ENCODE peak calls at places on chromosome 15, in nine cellular contexts. One of them, this sample, is unnamed.

GRCh38 chr15:80317389-80318169 is 65.6 kb upstream of the CTXND1 start:
- DNase-seq in epithelial cell of prostate: peak
- DNase-seq in left lung: peak
- DNase-seq in activated effector memory CD4-positive, alpha-beta T cell treated with anti-CD3 and anti-CD28 coated beads, Interleukin-2, amount 50 U/mL, for 16 hours: no peak
- DNase-seq in Right ventricle myocardium superior: peak
- DNase-seq in stimulated activated effector memory CD8-positive, alpha-beta T cell treated with anti-CD3 and anti-CD28 coated beads, Interleukin-12 subunit alpha, Interleukin-12 subunit beta, amount 100 ng/mL, for 72 hours: no peak
- DNase-seq in AG08396: peak
- DNase-seq in aorta: no peak
- DNase-seq in astrocyte of the cerebellum: peak
- DNase-seq in this sample: no peak

GRCh38 chr15:40150163-40150925 is 10.5 kb upstream of the BUB1B start:
- DNase-seq in Right ventricle myocardium superior: no peak
- DNase-seq in astrocyte of the cerebellum: peak
- DNase-seq in AG08396: peak
- DNase-seq in activated effector memory CD4-positive, alpha-beta T cell treated with anti-CD3 and anti-CD28 coated beads, Interleukin-2, amount 50 U/mL, for 16 hours: no peak
- DNase-seq in stimulated activated effector memory CD8-positive, alpha-beta T cell treated with anti-CD3 and anti-CD28 coated beads, Interleukin-12 subunit alpha, Interleukin-12 subunit beta, amount 100 ng/mL, for 72 hours: no peak
- DNase-seq in left lung: no peak
- DNase-seq in epithelial cell of prostate: peak
- DNase-seq in aorta: no peak
- DNase-seq in this sample: no peak

GRCh38 chr15:92839696-92840095 is 60.4 kb upstream of the CHD2 start:
- DNase-seq in stimulated activated effector memory CD8-positive, alpha-beta T cell treated with anti-CD3 and anti-CD28 coated beads, Interleukin-12 subunit alpha, Interleukin-12 subunit beta, amount 100 ng/mL, for 72 hours: no peak
- DNase-seq in left lung: no peak
- DNase-seq in AG08396: no peak
- DNase-seq in aorta: no peak
- DNase-seq in astrocyte of the cerebellum: no peak
- DNase-seq in activated effector memory CD4-positive, alpha-beta T cell treated with anti-CD3 and anti-CD28 coated beads, Interleukin-2, amount 50 U/mL, for 16 hours: no peak
- DNase-seq in Right ventricle myocardium superior: no peak
- DNase-seq in epithelial cell of prostate: no peak
- DNase-seq in this sample: no peak

GRCh38 chr15:55515991-55516776 is 8.2 kb upstream of the DNAAF4 start:
- DNase-seq in Right ventricle myocardium superior: no peak
- DNase-seq in stimulated activated effector memory CD8-positive, alpha-beta T cell treated with anti-CD3 and anti-CD28 coated beads, Interleukin-12 subunit alpha, Interleukin-12 subunit beta, amount 100 ng/mL, for 72 hours: no peak
- DNase-seq in activated effector memory CD4-positive, alpha-beta T cell treated with anti-CD3 and anti-CD28 coated beads, Interleukin-2, amount 50 U/mL, for 16 hours: no peak
- DNase-seq in aorta: no peak
- DNase-seq in left lung: no peak
- DNase-seq in astrocyte of the cerebellum: no peak
- DNase-seq in AG08396: no peak
- DNase-seq in epithelial cell of prostate: no peak
- DNase-seq in this sample: no peak

GRCh38 chr15:60086676-60087446 is 82.8 kb downstream of the FOXB1 start:
- DNase-seq in Right ventricle myocardium superior: no peak
- DNase-seq in epithelial cell of prostate: no peak
- DNase-seq in left lung: no peak
- DNase-seq in stimulated activated effector memory CD8-positive, alpha-beta T cell treated with anti-CD3 and anti-CD28 coated beads, Interleukin-12 subunit alpha, Interleukin-12 subunit beta, amount 100 ng/mL, for 72 hours: no peak
- DNase-seq in AG08396: no peak
- DNase-seq in activated effector memory CD4-positive, alpha-beta T cell treated with anti-CD3 and anti-CD28 coated beads, Interleukin-2, amount 50 U/mL, for 16 hours: no peak
- DNase-seq in astrocyte of the cerebellum: no peak
- DNase-seq in aorta: no peak
- DNase-seq in this sample: no peak

GRCh38 chr15:27679621-27680521 is 419.2 kb downstream of the OCA2 start:
- DNase-seq in left lung: no peak
- DNase-seq in epithelial cell of prostate: no peak
- DNase-seq in aorta: no peak
- DNase-seq in activated effector memory CD4-positive, alpha-beta T cell treated with anti-CD3 and anti-CD28 coated beads, Interleukin-2, amount 50 U/mL, for 16 hours: no peak
- DNase-seq in AG08396: no peak
- DNase-seq in astrocyte of the cerebellum: no peak
- DNase-seq in stimulated activated effector memory CD8-positive, alpha-beta T cell treated with anti-CD3 and anti-CD28 coated beads, Interleukin-12 subunit alpha, Interleukin-12 subunit beta, amount 100 ng/mL, for 72 hours: no peak
- DNase-seq in Right ventricle myocardium superior: no peak
- DNase-seq in this sample: no peak

GRCh38 chr15:40307421-40308165 is at the start of gene PLCB2:
- DNase-seq in astrocyte of the cerebellum: no peak
- DNase-seq in AG08396: no peak
- DNase-seq in left lung: peak
- DNase-seq in activated effector memory CD4-positive, alpha-beta T cell treated with anti-CD3 and anti-CD28 coated beads, Interleukin-2, amount 50 U/mL, for 16 hours: peak
- DNase-seq in stimulated activated effector memory CD8-positive, alpha-beta T cell treated with anti-CD3 and anti-CD28 coated beads, Interleukin-12 subunit alpha, Interleukin-12 subunit beta, amount 100 ng/mL, for 72 hours: peak
- DNase-seq in aorta: peak
- DNase-seq in epithelial cell of prostate: no peak
- DNase-seq in Right ventricle myocardium superior: peak
- DNase-seq in this sample: no peak

GRCh38 chr15:96893159-96893906 is 562.8 kb downstream of the NR2F2 start:
- DNase-seq in epithelial cell of prostate: peak
- DNase-seq in astrocyte of the cerebellum: no peak
- DNase-seq in stimulated activated effector memory CD8-positive, alpha-beta T cell treated with anti-CD3 and anti-CD28 coated beads, Interleukin-12 subunit alpha, Interleukin-12 subunit beta, amount 100 ng/mL, for 72 hours: no peak
- DNase-seq in aorta: no peak
- DNase-seq in left lung: no peak
- DNase-seq in AG08396: peak
- DNase-seq in activated effector memory CD4-positive, alpha-beta T cell treated with anti-CD3 and anti-CD28 coated beads, Interleukin-2, amount 50 U/mL, for 16 hours: no peak
- DNase-seq in Right ventricle myocardium superior: no peak
- DNase-seq in this sample: peak

GRCh38 chr15:59296181-59296617 is 76.5 kb downstream of the MYO1E start:
- DNase-seq in Right ventricle myocardium superior: no peak
- DNase-seq in stimulated activated effector memory CD8-positive, alpha-beta T cell treated with anti-CD3 and anti-CD28 coated beads, Interleukin-12 subunit alpha, Interleukin-12 subunit beta, amount 100 ng/mL, for 72 hours: no peak
- DNase-seq in activated effector memory CD4-positive, alpha-beta T cell treated with anti-CD3 and anti-CD28 coated beads, Interleukin-2, amount 50 U/mL, for 16 hours: no peak
- DNase-seq in left lung: no peak
- DNase-seq in AG08396: peak
- DNase-seq in epithelial cell of prostate: no peak
- DNase-seq in aorta: no peak
- DNase-seq in astrocyte of the cerebellum: peak
- DNase-seq in this sample: no peak

GRCh38 chr15:38144921-38145320 is 107.7 kb upstream of the SPRED1 start:
- DNase-seq in Right ventricle myocardium superior: no peak
- DNase-seq in aorta: no peak
- DNase-seq in stimulated activated effector memory CD8-positive, alpha-beta T cell treated with anti-CD3 and anti-CD28 coated beads, Interleukin-12 subunit alpha, Interleukin-12 subunit beta, amount 100 ng/mL, for 72 hours: no peak
- DNase-seq in AG08396: no peak
- DNase-seq in epithelial cell of prostate: no peak
- DNase-seq in astrocyte of the cerebellum: no peak
- DNase-seq in activated effector memory CD4-positive, alpha-beta T cell treated with anti-CD3 and anti-CD28 coated beads, Interleukin-2, amount 50 U/mL, for 16 hours: no peak
- DNase-seq in left lung: no peak
- DNase-seq in this sample: no peak

GRCh38 chr15:74242296-74242929 is 6.3 kb downstream of the CCDC33 start:
- DNase-seq in Right ventricle myocardium superior: peak
- DNase-seq in astrocyte of the cerebellum: no peak
- DNase-seq in activated effector memory CD4-positive, alpha-beta T cell treated with anti-CD3 and anti-CD28 coated beads, Interleukin-2, amount 50 U/mL, for 16 hours: no peak
- DNase-seq in left lung: no peak
- DNase-seq in stimulated activated effector memory CD8-positive, alpha-beta T cell treated with anti-CD3 and anti-CD28 coated beads, Interleukin-12 subunit alpha, Interleukin-12 subunit beta, amount 100 ng/mL, for 72 hours: no peak
- DNase-seq in AG08396: peak
- DNase-seq in epithelial cell of prostate: no peak
- DNase-seq in aorta: peak
- DNase-seq in this sample: no peak

GRCh38 chr15:50163719-50164410 is 18.1 kb upstream of the SLC27A2 start:
- DNase-seq in stimulated activated effector memory CD8-positive, alpha-beta T cell treated with anti-CD3 and anti-CD28 coated beads, Interleukin-12 subunit alpha, Interleukin-12 subunit beta, amount 100 ng/mL, for 72 hours: no peak
- DNase-seq in astrocyte of the cerebellum: no peak
- DNase-seq in Right ventricle myocardium superior: no peak
- DNase-seq in activated effector memory CD4-positive, alpha-beta T cell treated with anti-CD3 and anti-CD28 coated beads, Interleukin-2, amount 50 U/mL, for 16 hours: no peak
- DNase-seq in epithelial cell of prostate: no peak
- DNase-seq in aorta: no peak
- DNase-seq in AG08396: no peak
- DNase-seq in left lung: no peak
- DNase-seq in this sample: no peak

GRCh38 chr15:61871926-61872522 is 188.2 kb downstream of the VPS13C start:
- DNase-seq in AG08396: no peak
- DNase-seq in activated effector memory CD4-positive, alpha-beta T cell treated with anti-CD3 and anti-CD28 coated beads, Interleukin-2, amount 50 U/mL, for 16 hours: no peak
- DNase-seq in aorta: no peak
- DNase-seq in Right ventricle myocardium superior: no peak
- DNase-seq in left lung: no peak
- DNase-seq in astrocyte of the cerebellum: no peak
- DNase-seq in stimulated activated effector memory CD8-positive, alpha-beta T cell treated with anti-CD3 and anti-CD28 coated beads, Interleukin-12 subunit alpha, Interleukin-12 subunit beta, amount 100 ng/mL, for 72 hours: no peak
- DNase-seq in epithelial cell of prostate: no peak
- DNase-seq in this sample: no peak

GRCh38 chr15:27059610-27060202 is 88.7 kb downstream of the GABRG3 start:
- DNase-seq in activated effector memory CD4-positive, alpha-beta T cell treated with anti-CD3 and anti-CD28 coated beads, Interleukin-2, amount 50 U/mL, for 16 hours: no peak
- DNase-seq in stimulated activated effector memory CD8-positive, alpha-beta T cell treated with anti-CD3 and anti-CD28 coated beads, Interleukin-12 subunit alpha, Interleukin-12 subunit beta, amount 100 ng/mL, for 72 hours: peak
- DNase-seq in AG08396: peak
- DNase-seq in left lung: no peak
- DNase-seq in epithelial cell of prostate: no peak
- DNase-seq in aorta: no peak
- DNase-seq in astrocyte of the cerebellum: peak
- DNase-seq in Right ventricle myocardium superior: no peak
- DNase-seq in this sample: peak

GRCh38 chr15:78739996-78740903 is 71.0 kb downstream of the ADAMTS7 start:
- DNase-seq in activated effector memory CD4-positive, alpha-beta T cell treated with anti-CD3 and anti-CD28 coated beads, Interleukin-2, amount 50 U/mL, for 16 hours: peak
- DNase-seq in aorta: peak
- DNase-seq in stimulated activated effector memory CD8-positive, alpha-beta T cell treated with anti-CD3 and anti-CD28 coated beads, Interleukin-12 subunit alpha, Interleukin-12 subunit beta, amount 100 ng/mL, for 72 hours: peak
- DNase-seq in astrocyte of the cerebellum: no peak
- DNase-seq in left lung: peak
- DNase-seq in AG08396: no peak
- DNase-seq in epithelial cell of prostate: no peak
- DNase-seq in Right ventricle myocardium superior: no peak
- DNase-seq in this sample: no peak

GRCh38 chr15:68441045-68441743 is 9.2 kb upstream of the ITGA11 start:
- DNase-seq in stimulated activated effector memory CD8-positive, alpha-beta T cell treated with anti-CD3 and anti-CD28 coated beads, Interleukin-12 subunit alpha, Interleukin-12 subunit beta, amount 100 ng/mL, for 72 hours: no peak
- DNase-seq in epithelial cell of prostate: no peak
- DNase-seq in AG08396: no peak
- DNase-seq in astrocyte of the cerebellum: no peak
- DNase-seq in left lung: no peak
- DNase-seq in activated effector memory CD4-positive, alpha-beta T cell treated with anti-CD3 and anti-CD28 coated beads, Interleukin-2, amount 50 U/mL, for 16 hours: no peak
- DNase-seq in Right ventricle myocardium superior: no peak
- DNase-seq in aorta: no peak
- DNase-seq in this sample: no peak

GRCh38 chr15:33279613-33280205 is 31.1 kb upstream of the RYR3 start:
- DNase-seq in activated effector memory CD4-positive, alpha-beta T cell treated with anti-CD3 and anti-CD28 coated beads, Interleukin-2, amount 50 U/mL, for 16 hours: no peak
- DNase-seq in stimulated activated effector memory CD8-positive, alpha-beta T cell treated with anti-CD3 and anti-CD28 coated beads, Interleukin-12 subunit alpha, Interleukin-12 subunit beta, amount 100 ng/mL, for 72 hours: no peak
- DNase-seq in epithelial cell of prostate: peak
- DNase-seq in AG08396: no peak
- DNase-seq in aorta: no peak
- DNase-seq in left lung: no peak
- DNase-seq in Right ventricle myocardium superior: no peak
- DNase-seq in astrocyte of the cerebellum: no peak
- DNase-seq in this sample: no peak

GRCh38 chr15:78761020-78761419 is 50.2 kb downstream of the ADAMTS7 start:
- DNase-seq in activated effector memory CD4-positive, alpha-beta T cell treated with anti-CD3 and anti-CD28 coated beads, Interleukin-2, amount 50 U/mL, for 16 hours: no peak
- DNase-seq in left lung: peak
- DNase-seq in AG08396: no peak
- DNase-seq in stimulated activated effector memory CD8-positive, alpha-beta T cell treated with anti-CD3 and anti-CD28 coated beads, Interleukin-12 subunit alpha, Interleukin-12 subunit beta, amount 100 ng/mL, for 72 hours: no peak
- DNase-seq in epithelial cell of prostate: no peak
- DNase-seq in aorta: peak
- DNase-seq in Right ventricle myocardium superior: no peak
- DNase-seq in astrocyte of the cerebellum: no peak
- DNase-seq in this sample: no peak

GRCh38 chr15:90875549-90875981 is 7.2 kb downstream of the FURIN start:
- DNase-seq in aorta: no peak
- DNase-seq in Right ventricle myocardium superior: no peak
- DNase-seq in activated effector memory CD4-positive, alpha-beta T cell treated with anti-CD3 and anti-CD28 coated beads, Interleukin-2, amount 50 U/mL, for 16 hours: no peak
- DNase-seq in epithelial cell of prostate: no peak
- DNase-seq in AG08396: no peak
- DNase-seq in astrocyte of the cerebellum: no peak
- DNase-seq in left lung: no peak
- DNase-seq in stimulated activated effector memory CD8-positive, alpha-beta T cell treated with anti-CD3 and anti-CD28 coated beads, Interleukin-12 subunit alpha, Interleukin-12 subunit beta, amount 100 ng/mL, for 72 hours: no peak
- DNase-seq in this sample: no peak

GRCh38 chr15:80207887-80208286 is 44.1 kb downstream of the CTXND1 start:
- DNase-seq in aorta: no peak
- DNase-seq in left lung: no peak
- DNase-seq in Right ventricle myocardium superior: no peak
- DNase-seq in activated effector memory CD4-positive, alpha-beta T cell treated with anti-CD3 and anti-CD28 coated beads, Interleukin-2, amount 50 U/mL, for 16 hours: no peak
- DNase-seq in epithelial cell of prostate: no peak
- DNase-seq in astrocyte of the cerebellum: no peak
- DNase-seq in stimulated activated effector memory CD8-positive, alpha-beta T cell treated with anti-CD3 and anti-CD28 coated beads, Interleukin-12 subunit alpha, Interleukin-12 subunit beta, amount 100 ng/mL, for 72 hours: no peak
- DNase-seq in AG08396: no peak
- DNase-seq in this sample: no peak

GRCh38 chr15:42253300-42253699 is 19.7 kb upstream of the GANC start:
- DNase-seq in aorta: no peak
- DNase-seq in Right ventricle myocardium superior: no peak
- DNase-seq in astrocyte of the cerebellum: no peak
- DNase-seq in stimulated activated effector memory CD8-positive, alpha-beta T cell treated with anti-CD3 and anti-CD28 coated beads, Interleukin-12 subunit alpha, Interleukin-12 subunit beta, amount 100 ng/mL, for 72 hours: no peak
- DNase-seq in left lung: no peak
- DNase-seq in AG08396: no peak
- DNase-seq in activated effector memory CD4-positive, alpha-beta T cell treated with anti-CD3 and anti-CD28 coated beads, Interleukin-2, amount 50 U/mL, for 16 hours: no peak
- DNase-seq in epithelial cell of prostate: no peak
- DNase-seq in this sample: no peak

GRCh38 chr15:57218826-57219576 is 157.3 kb upstream of the CGNL1 start:
- DNase-seq in Right ventricle myocardium superior: no peak
- DNase-seq in AG08396: peak
- DNase-seq in left lung: no peak
- DNase-seq in stimulated activated effector memory CD8-positive, alpha-beta T cell treated with anti-CD3 and anti-CD28 coated beads, Interleukin-12 subunit alpha, Interleukin-12 subunit beta, amount 100 ng/mL, for 72 hours: no peak
- DNase-seq in activated effector memory CD4-positive, alpha-beta T cell treated with anti-CD3 and anti-CD28 coated beads, Interleukin-2, amount 50 U/mL, for 16 hours: no peak
- DNase-seq in astrocyte of the cerebellum: peak
- DNase-seq in epithelial cell of prostate: no peak
- DNase-seq in aorta: no peak
- DNase-seq in this sample: no peak

GRCh38 chr15:64753419-64754185 is 21.8 kb downstream of the RBPMS2 start:
- DNase-seq in AG08396: no peak
- DNase-seq in stimulated activated effector memory CD8-positive, alpha-beta T cell treated with anti-CD3 and anti-CD28 coated beads, Interleukin-12 subunit alpha, Interleukin-12 subunit beta, amount 100 ng/mL, for 72 hours: no peak
- DNase-seq in left lung: no peak
- DNase-seq in epithelial cell of prostate: no peak
- DNase-seq in Right ventricle myocardium superior: no peak
- DNase-seq in aorta: no peak
- DNase-seq in astrocyte of the cerebellum: no peak
- DNase-seq in activated effector memory CD4-positive, alpha-beta T cell treated with anti-CD3 and anti-CD28 coated beads, Interleukin-2, amount 50 U/mL, for 16 hours: no peak
- DNase-seq in this sample: no peak

GRCh38 chr15:99057697-99058420 is 47.0 kb upstream of the SYNM start:
- DNase-seq in left lung: no peak
- DNase-seq in activated effector memory CD4-positive, alpha-beta T cell treated with anti-CD3 and anti-CD28 coated beads, Interleukin-2, amount 50 U/mL, for 16 hours: no peak
- DNase-seq in AG08396: no peak
- DNase-seq in Right ventricle myocardium superior: peak
- DNase-seq in astrocyte of the cerebellum: no peak
- DNase-seq in stimulated activated effector memory CD8-positive, alpha-beta T cell treated with anti-CD3 and anti-CD28 coated beads, Interleukin-12 subunit alpha, Interleukin-12 subunit beta, amount 100 ng/mL, for 72 hours: no peak
- DNase-seq in aorta: no peak
- DNase-seq in epithelial cell of prostate: no peak
- DNase-seq in this sample: no peak

GRCh38 chr15:40103124-40103858 is 5.4 kb downstream of the BMF start:
- DNase-seq in Right ventricle myocardium superior: peak
- DNase-seq in epithelial cell of prostate: no peak
- DNase-seq in astrocyte of the cerebellum: no peak
- DNase-seq in aorta: peak
- DNase-seq in activated effector memory CD4-positive, alpha-beta T cell treated with anti-CD3 and anti-CD28 coated beads, Interleukin-2, amount 50 U/mL, for 16 hours: no peak
- DNase-seq in left lung: peak
- DNase-seq in AG08396: peak
- DNase-seq in stimulated activated effector memory CD8-positive, alpha-beta T cell treated with anti-CD3 and anti-CD28 coated beads, Interleukin-12 subunit alpha, Interleukin-12 subunit beta, amount 100 ng/mL, for 72 hours: no peak
- DNase-seq in this sample: no peak

GRCh38 chr15:57922780-57923179 is 142.7 kb downstream of the ALDH1A2 start:
- DNase-seq in astrocyte of the cerebellum: no peak
- DNase-seq in Right ventricle myocardium superior: peak
- DNase-seq in AG08396: no peak
- DNase-seq in left lung: peak
- DNase-seq in aorta: peak
- DNase-seq in epithelial cell of prostate: no peak
- DNase-seq in stimulated activated effector memory CD8-positive, alpha-beta T cell treated with anti-CD3 and anti-CD28 coated beads, Interleukin-12 subunit alpha, Interleukin-12 subunit beta, amount 100 ng/mL, for 72 hours: no peak
- DNase-seq in activated effector memory CD4-positive, alpha-beta T cell treated with anti-CD3 and anti-CD28 coated beads, Interleukin-2, amount 50 U/mL, for 16 hours: no peak
- DNase-seq in this sample: no peak

GRCh38 chr15:74168673-74169274 is 4.7 kb upstream of the ISLR start:
- DNase-seq in stimulated activated effector memory CD8-positive, alpha-beta T cell treated with anti-CD3 and anti-CD28 coated beads, Interleukin-12 subunit alpha, Interleukin-12 subunit beta, amount 100 ng/mL, for 72 hours: no peak
- DNase-seq in AG08396: no peak
- DNase-seq in epithelial cell of prostate: no peak
- DNase-seq in left lung: no peak
- DNase-seq in astrocyte of the cerebellum: no peak
- DNase-seq in activated effector memory CD4-positive, alpha-beta T cell treated with anti-CD3 and anti-CD28 coated beads, Interleukin-2, amount 50 U/mL, for 16 hours: no peak
- DNase-seq in aorta: no peak
- DNase-seq in Right ventricle myocardium superior: no peak
- DNase-seq in this sample: no peak

This sample was measured in HEK293T.